ENCODE peak calls at places on chromosomes 13 and 19, in seven cellular contexts. One of them, this sample, is unnamed.

GRCh38 chr13:85969331-85969730 is 170.1 kb upstream of the SLITRK6 start:
- DNase-seq in lower lobe of right lung: no peak
- DNase-seq in aorta: no peak
- DNase-seq in left ventricle myocardium inferior: no peak
- DNase-seq in tibial artery: no peak
- DNase-seq in tibial nerve: no peak
- DNase-seq in stomach: no peak
- DNase-seq in this sample: no peak

GRCh38 chr19:35963514-35963913 is 27.3 kb downstream of the LRFN3 start:
- DNase-seq in lower lobe of right lung: no peak
- DNase-seq in aorta: no peak
- DNase-seq in left ventricle myocardium inferior: no peak
- DNase-seq in tibial artery: no peak
- DNase-seq in tibial nerve: no peak
- DNase-seq in stomach: no peak
- DNase-seq in this sample: peak; percentile 52

GRCh38 chr13:78608254-78608704 is 4.9 kb upstream of the POU4F1 start:
- DNase-seq in lower lobe of right lung: no peak
- DNase-seq in aorta: no peak
- DNase-seq in left ventricle myocardium inferior: no peak
- DNase-seq in tibial artery: no peak
- DNase-seq in tibial nerve: no peak
- DNase-seq in stomach: no peak
- DNase-seq in this sample: no peak

GRCh38 chr13:109241160-109241559 is 545.2 kb downstream of the IRS2 start:
- DNase-seq in lower lobe of right lung: no peak
- DNase-seq in aorta: no peak
- DNase-seq in left ventricle myocardium inferior: no peak
- DNase-seq in tibial artery: no peak
- DNase-seq in tibial nerve: no peak
- DNase-seq in stomach: no peak
- DNase-seq in this sample: no peak

GRCh38 chr19:5103061-5103701 is 134.3 kb downstream of the KDM4B start:
- DNase-seq in lower lobe of right lung: no peak
- DNase-seq in aorta: peak; percentile 88
- DNase-seq in left ventricle myocardium inferior: peak; percentile 61
- DNase-seq in tibial artery: peak; percentile 90
- DNase-seq in tibial nerve: peak; percentile 32
- DNase-seq in stomach: peak; percentile 84
- DNase-seq in this sample: no peak

GRCh38 chr13:100473493-100474044 is 115.0 kb downstream of the GGACT start:
- DNase-seq in lower lobe of right lung: no peak
- DNase-seq in aorta: no peak
- DNase-seq in left ventricle myocardium inferior: no peak
- DNase-seq in tibial artery: no peak
- DNase-seq in tibial nerve: no peak
- DNase-seq in stomach: no peak
- DNase-seq in this sample: no peak

GRCh38 chr19:54650108-54650666 is 12.6 kb upstream of the LILRB4 start:
- DNase-seq in lower lobe of right lung: no peak
- DNase-seq in aorta: no peak
- DNase-seq in left ventricle myocardium inferior: no peak
- DNase-seq in tibial artery: no peak
- DNase-seq in tibial nerve: no peak
- DNase-seq in stomach: no peak
- DNase-seq in this sample: no peak

GRCh38 chr13:29832899-29833298 is 17.5 kb downstream of the UBL3 start:
- DNase-seq in lower lobe of right lung: no peak
- DNase-seq in aorta: no peak
- DNase-seq in left ventricle myocardium inferior: no peak
- DNase-seq in tibial artery: no peak
- DNase-seq in tibial nerve: no peak
- DNase-seq in stomach: no peak
- DNase-seq in this sample: no peak

GRCh38 chr13:72463561-72463960 is 263.9 kb downstream of the MZT1 start:
- DNase-seq in lower lobe of right lung: no peak
- DNase-seq in aorta: no peak
- DNase-seq in left ventricle myocardium inferior: no peak
- DNase-seq in tibial artery: no peak
- DNase-seq in tibial nerve: no peak
- DNase-seq in stomach: no peak
- DNase-seq in this sample: no peak

GRCh38 chr13:110575322-110576069 is 14.0 kb upstream of the RAB20 start:
- DNase-seq in lower lobe of right lung: peak; percentile 51
- DNase-seq in aorta: peak; percentile 70
- DNase-seq in left ventricle myocardium inferior: peak; percentile 26
- DNase-seq in tibial artery: no peak
- DNase-seq in tibial nerve: no peak
- DNase-seq in stomach: peak; percentile 49
- DNase-seq in this sample: no peak

GRCh38 chr13:47459512-47459911 is 541.6 kb downstream of the SUCLA2 start:
- DNase-seq in lower lobe of right lung: no peak
- DNase-seq in aorta: no peak
- DNase-seq in left ventricle myocardium inferior: no peak
- DNase-seq in tibial artery: no peak
- DNase-seq in tibial nerve: no peak
- DNase-seq in stomach: no peak
- DNase-seq in this sample: no peak

GRCh38 chr19:13417054-13417453 is 89.2 kb downstream of the CACNA1A start:
- DNase-seq in lower lobe of right lung: no peak
- DNase-seq in aorta: no peak
- DNase-seq in left ventricle myocardium inferior: peak; percentile 18
- DNase-seq in tibial artery: no peak
- DNase-seq in tibial nerve: no peak
- DNase-seq in stomach: no peak
- DNase-seq in this sample: no peak

GRCh38 chr13:78701383-78701782 is 42.4 kb upstream of the OBI1 start:
- DNase-seq in lower lobe of right lung: no peak
- DNase-seq in aorta: no peak
- DNase-seq in left ventricle myocardium inferior: no peak
- DNase-seq in tibial artery: no peak
- DNase-seq in tibial nerve: no peak
- DNase-seq in stomach: no peak
- DNase-seq in this sample: no peak

GRCh38 chr13:113838711-113839201 is 25.1 kb downstream of the GAS6 start:
- DNase-seq in lower lobe of right lung: peak; percentile 39
- DNase-seq in aorta: no peak
- DNase-seq in left ventricle myocardium inferior: peak; percentile 13
- DNase-seq in tibial artery: no peak
- DNase-seq in tibial nerve: no peak
- DNase-seq in stomach: no peak
- DNase-seq in this sample: no peak

GRCh38 chr13:53150568-53150967 is 122.0 kb downstream of the OLFM4 start:
- DNase-seq in lower lobe of right lung: no peak
- DNase-seq in aorta: no peak
- DNase-seq in left ventricle myocardium inferior: no peak
- DNase-seq in tibial artery: no peak
- DNase-seq in tibial nerve: no peak
- DNase-seq in stomach: peak; percentile 61
- DNase-seq in this sample: no peak

GRCh38 chr19:51019544-51019925 is at the start of gene KLK10:
- DNase-seq in lower lobe of right lung: no peak
- DNase-seq in aorta: peak; percentile 70
- DNase-seq in left ventricle myocardium inferior: no peak
- DNase-seq in tibial artery: no peak
- DNase-seq in tibial nerve: no peak
- DNase-seq in stomach: no peak
- DNase-seq in this sample: no peak

GRCh38 chr13:100875392-100876043 is 200.9 kb upstream of the TMTC4 start:
- DNase-seq in lower lobe of right lung: no peak
- DNase-seq in aorta: no peak
- DNase-seq in left ventricle myocardium inferior: no peak
- DNase-seq in tibial artery: no peak
- DNase-seq in tibial nerve: no peak
- DNase-seq in stomach: no peak
- DNase-seq in this sample: no peak

GRCh38 chr19:482186-483041 is 13.9 kb upstream of the MADCAM1 start:
- DNase-seq in lower lobe of right lung: no peak
- DNase-seq in aorta: no peak
- DNase-seq in left ventricle myocardium inferior: no peak
- DNase-seq in tibial artery: no peak
- DNase-seq in tibial nerve: no peak
- DNase-seq in stomach: no peak
- DNase-seq in this sample: no peak

GRCh38 chr19:56105090-56105701 is 15.9 kb downstream of the ZNF787 start:
- DNase-seq in lower lobe of right lung: peak; percentile 90
- DNase-seq in aorta: peak; percentile 91
- DNase-seq in left ventricle myocardium inferior: peak; percentile 63
- DNase-seq in tibial artery: peak; percentile 93
- DNase-seq in tibial nerve: peak; percentile 52
- DNase-seq in stomach: peak; percentile 87
- DNase-seq in this sample: no peak

GRCh38 chr19:39303373-39304184 is 7.4 kb downstream of the IFNL1 start:
- DNase-seq in lower lobe of right lung: no peak
- DNase-seq in aorta: peak; percentile 12
- DNase-seq in left ventricle myocardium inferior: no peak
- DNase-seq in tibial artery: peak; percentile 1
- DNase-seq in tibial nerve: no peak
- DNase-seq in stomach: no peak
- DNase-seq in this sample: no peak

GRCh38 chr19:6718741-6719539 is 1.5 kb downstream of the C3 start:
- DNase-seq in lower lobe of right lung: peak; percentile 77
- DNase-seq in aorta: no peak
- DNase-seq in left ventricle myocardium inferior: no peak
- DNase-seq in tibial artery: no peak
- DNase-seq in tibial nerve: no peak
- DNase-seq in stomach: no peak
- DNase-seq in this sample: no peak

DNA sequence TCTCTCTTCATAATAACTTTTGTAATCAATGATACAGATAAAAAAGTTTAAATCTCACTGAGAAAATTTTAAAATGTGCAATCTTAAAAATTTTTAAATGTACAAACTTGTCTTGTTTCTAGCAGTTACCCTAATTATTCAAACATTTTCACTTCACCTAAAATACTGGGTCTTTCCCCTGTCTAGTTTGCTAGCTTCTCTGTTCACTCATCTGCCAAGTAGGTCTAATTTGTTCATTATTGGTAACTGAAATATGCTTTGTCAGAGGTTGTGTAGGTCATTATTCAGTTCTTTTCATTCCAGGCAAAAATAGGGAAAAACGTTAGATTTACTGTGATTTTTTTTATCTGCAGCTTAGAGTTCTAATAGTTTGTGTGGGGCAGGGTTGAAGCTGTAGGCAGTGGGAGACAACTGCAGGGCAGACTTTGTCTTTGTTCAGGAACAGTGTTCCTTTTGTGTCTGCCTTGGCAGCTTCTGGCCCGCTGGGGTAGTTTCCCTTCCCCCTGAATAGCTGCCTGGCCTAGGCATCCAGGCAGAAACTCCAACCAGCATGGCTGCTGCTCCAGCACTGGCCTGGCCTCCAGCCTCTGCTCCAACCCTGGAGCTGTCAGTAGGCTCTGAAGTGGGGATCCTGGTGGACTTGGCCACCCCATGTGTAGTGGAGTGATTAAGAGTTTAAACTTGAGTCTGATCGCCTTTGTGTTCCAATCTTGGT is 48.5 kb downstream of the WDFY2 start:
- DNase-seq in lower lobe of right lung: no peak
- DNase-seq in aorta: no peak
- DNase-seq in left ventricle myocardium inferior: no peak
- DNase-seq in tibial artery: no peak
- DNase-seq in tibial nerve: no peak
- DNase-seq in stomach: no peak
- DNase-seq in this sample: no peak
- H3K4me1 ChIP-seq in lower lobe of right lung: peaks cover 15% of the 10 kb centered on the region
- H3K4me1 ChIP-seq in aorta: peaks cover 13% of the 10 kb centered on the region
- H3K4me1 ChIP-seq in left ventricle myocardium inferior: peaks cover 48% of the 10 kb centered on the region
- H3K4me1 ChIP-seq in tibial artery: no peaks in the 10 kb centered on the region
- H3K4me1 ChIP-seq in tibial nerve: peaks cover 68% of the 10 kb centered on the region
- H3K4me1 ChIP-seq in stomach: peaks cover 50% of the 10 kb centered on the region
- H3K4me1 ChIP-seq in this sample: peaks cover 10% of the 10 kb centered on the region

DNA sequence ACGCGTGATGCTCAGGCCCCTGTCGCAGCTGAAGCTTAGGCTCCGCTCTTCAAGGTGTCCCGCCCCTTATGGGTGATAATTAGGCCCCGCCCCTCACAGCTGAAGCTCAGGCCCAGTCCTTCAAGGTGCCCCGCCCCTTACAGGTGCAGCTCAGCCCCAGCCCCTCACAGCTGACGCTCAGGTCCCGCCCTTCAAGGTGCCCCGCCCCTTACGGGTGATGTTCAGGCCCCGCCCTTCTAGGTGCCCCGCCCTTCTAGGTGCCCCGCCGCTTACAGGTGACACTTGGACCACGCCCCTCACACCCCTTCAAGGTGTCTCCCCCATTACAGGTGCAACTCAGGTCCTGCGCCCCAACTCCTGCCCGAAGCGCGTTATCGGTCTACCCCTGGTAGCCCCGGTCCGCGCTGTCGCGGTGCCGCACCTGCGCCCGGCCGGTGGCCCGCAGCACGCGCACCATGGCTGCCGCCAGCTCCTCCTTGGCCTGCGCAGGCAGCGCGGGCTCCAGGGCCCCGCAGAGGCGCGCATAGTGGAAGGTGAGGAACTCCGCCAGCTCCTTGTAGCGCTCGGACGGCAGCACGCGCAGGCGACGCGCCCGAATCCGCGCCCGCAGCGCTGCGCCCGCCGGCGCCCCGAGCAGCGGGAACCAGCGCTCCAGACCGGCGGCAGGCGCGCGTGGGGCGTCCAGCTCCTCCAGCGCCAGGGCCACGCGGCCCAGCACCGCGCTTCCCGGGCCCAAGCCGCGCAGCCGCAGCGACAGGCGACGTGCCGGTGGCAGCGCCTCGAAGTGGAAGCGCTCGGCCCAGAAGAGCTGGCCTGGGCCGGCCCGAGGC is 7.3 kb downstream of the RASAL3 start:
- DNase-seq in lower lobe of right lung: no peak
- DNase-seq in aorta: no peak
- DNase-seq in left ventricle myocardium inferior: no peak
- DNase-seq in tibial artery: no peak
- DNase-seq in tibial nerve: no peak
- DNase-seq in stomach: no peak
- DNase-seq in this sample: peak; percentile 82
- H3K36me3 ChIP-seq in lower lobe of right lung: peaks cover 6% of the 10 kb centered on the region
- H3K36me3 ChIP-seq in aorta: no peaks in the 10 kb centered on the region
- H3K36me3 ChIP-seq in left ventricle myocardium inferior: no peaks in the 10 kb centered on the region
- H3K36me3 ChIP-seq in tibial artery: no peaks in the 10 kb centered on the region
- H3K36me3 ChIP-seq in tibial nerve: no peaks in the 10 kb centered on the region
- H3K36me3 ChIP-seq in stomach: no peaks in the 10 kb centered on the region
- H3K36me3 ChIP-seq in this sample: no peaks in the 10 kb centered on the region

DNA sequence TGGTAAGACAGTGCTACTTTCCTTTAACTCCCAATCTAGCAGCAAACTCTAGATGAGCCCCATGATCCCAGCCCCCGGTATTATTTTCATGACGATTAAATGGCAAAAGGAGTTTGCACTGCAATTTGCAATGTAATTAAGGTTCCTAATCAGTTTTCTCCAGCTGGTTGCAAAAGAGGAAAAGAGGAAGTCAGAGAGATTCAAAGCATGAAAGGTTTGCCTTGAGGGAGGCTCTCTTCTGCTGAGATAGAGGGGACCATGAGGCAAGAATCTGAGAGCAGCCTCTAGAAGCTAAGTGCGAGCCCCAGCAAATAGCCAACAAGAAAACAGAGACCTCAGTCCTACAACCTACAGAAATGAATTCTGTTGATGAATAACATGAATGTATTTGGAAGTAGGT is 527.1 kb downstream of the UQCRFS1 start:
- DNase-seq in lower lobe of right lung: no peak
- DNase-seq in aorta: no peak
- DNase-seq in left ventricle myocardium inferior: no peak
- DNase-seq in tibial artery: no peak
- DNase-seq in tibial nerve: no peak
- DNase-seq in stomach: no peak
- DNase-seq in this sample: no peak
- H3K4me1 ChIP-seq in lower lobe of right lung: no peaks in the 10 kb centered on the region
- H3K4me1 ChIP-seq in aorta: no peaks in the 10 kb centered on the region
- H3K4me1 ChIP-seq in left ventricle myocardium inferior: no peaks in the 10 kb centered on the region
- H3K4me1 ChIP-seq in tibial artery: no peaks in the 10 kb centered on the region
- H3K4me1 ChIP-seq in tibial nerve: no peaks in the 10 kb centered on the region
- H3K4me1 ChIP-seq in stomach: no peaks in the 10 kb centered on the region
- H3K4me1 ChIP-seq in this sample: no peaks in the 10 kb centered on the region

GRCh38 chr13:45339399-45339798 is 1.6 kb downstream of the TPT1 start:
- DNase-seq in lower lobe of right lung: no peak
- DNase-seq in aorta: no peak
- DNase-seq in left ventricle myocardium inferior: no peak
- DNase-seq in tibial artery: no peak
- DNase-seq in tibial nerve: no peak
- DNase-seq in stomach: no peak
- DNase-seq in this sample: no peak
- H3K36me3 ChIP-seq in lower lobe of right lung: peaks cover 64% of the 10 kb centered on the region
- H3K36me3 ChIP-seq in aorta: peaks cover 3% of the 10 kb centered on the region
- H3K36me3 ChIP-seq in left ventricle myocardium inferior: peaks cover 58% of the 10 kb centered on the region
- H3K36me3 ChIP-seq in tibial artery: peaks cover 59% of the 10 kb centered on the region
- H3K36me3 ChIP-seq in tibial nerve: peaks cover 61% of the 10 kb centered on the region
- H3K36me3 ChIP-seq in stomach: peaks cover 46% of the 10 kb centered on the region
- H3K36me3 ChIP-seq in this sample: peaks cover 26% of the 10 kb centered on the region

This sample was measured in iPS DF 6.9.